ENCODE peak calls at places on chromosomes 13 and 19, in nine cellular contexts. I, T, S, H, V, X, M, G and A are unnamed samples.

GRCh38 chr19:17035842-17036424 is 9.3 kb upstream of the CPAMD8 start:
- DNase-seq in I (no peak), T (no peak), S (peak; percentile 73), H (no peak), V (peak; percentile 9), X (peak; percentile 55), M (no peak), G (no peak), A (peak; percentile 12)

GRCh38 chr13:87376081-87376480 is 295.1 kb upstream of the SLITRK5 start:
- DNase-seq in I (no peak), T (no peak), S (no peak), H (no peak), V (no peak), X (peak; percentile 6), M (no peak), G (no peak), A (no peak)

GRCh38 chr13:30617315-30618185 is at the start of gene USPL1:
- DNase-seq in I (peak; percentile 99), T (peak; percentile 100), S (peak; percentile 98), H (peak; percentile 96), V (peak; percentile 99), X (peak; percentile 99), M (peak; percentile 99), G (peak; percentile 100), A (peak; percentile 99)

GRCh38 chr13:21075303-21076264 is 14.2 kb upstream of the LATS2 start:
- DNase-seq in I (peak; percentile 38), T (no peak), S (peak; percentile 74), H (no peak), V (peak; percentile 21), X (no peak), M (no peak), G (peak; percentile 52), A (no peak)

GRCh38 chr19:12891553-12892021 is 627 bp downstream of the GCDH start:
- DNase-seq in I (no peak), T (no peak), S (no peak), H (no peak), V (no peak), X (no peak), M (peak; percentile 55), G (no peak), A (no peak)

GRCh38 chr13:20977394-20977793 is 74.8 kb upstream of the XPO4 start:
- DNase-seq in I (no peak), T (no peak), S (no peak), H (no peak), V (no peak), X (no peak), M (no peak), G (no peak), A (no peak)

GRCh38 chr13:47747901-47748300 is 253.2 kb downstream of the SUCLA2 start:
- DNase-seq in I (no peak), T (no peak), S (no peak), H (no peak), V (no peak), X (no peak), M (no peak), G (no peak), A (no peak)

GRCh38 chr19:30314056-30314804 is 58.0 kb upstream of the ZNF536 start:
- DNase-seq in I (no peak), T (no peak), S (no peak), H (no peak), V (no peak), X (no peak), M (no peak), G (no peak), A (no peak)

GRCh38 chr13:111474136-111475002 is 153.9 kb downstream of the TEX29 start:
- DNase-seq in I (no peak), T (peak; percentile 55), S (no peak), H (peak; percentile 11), V (peak; percentile 48), X (peak; percentile 70), M (no peak), G (peak; percentile 66), A (no peak)

GRCh38 chr13:106917673-106918652 is 350.0 kb upstream of the ARGLU1 start:
- DNase-seq in I (peak; percentile 68), T (peak; percentile 80), S (peak; percentile 88), H (peak; percentile 19), V (peak; percentile 57), X (peak; percentile 73), M (peak; percentile 78), G (peak; percentile 81), A (peak; percentile 16)

GRCh38 chr19:39194832-39195542 is 1.8 kb upstream of the NCCRP1 start:
- DNase-seq in I (peak; percentile 70), T (no peak), S (no peak), H (no peak), V (no peak), X (peak; percentile 54), M (no peak), G (no peak), A (no peak)

GRCh38 chr13:54234607-54235006 is 1206.0 kb downstream of the OLFM4 start:
- DNase-seq in I (no peak), T (no peak), S (no peak), H (no peak), V (no peak), X (no peak), M (no peak), G (no peak), A (no peak)

GRCh38 chr13:98576963-98577822 is at the start of gene STK24:
- DNase-seq in I (peak; percentile 72), T (peak; percentile 78), S (peak; percentile 77), H (no peak), V (peak; percentile 74), X (peak; percentile 57), M (peak; percentile 82), G (peak; percentile 85), A (no peak)

GRCh38 chr13:96819375-96819774 is 174.9 kb downstream of the OXGR1 start:
- DNase-seq in I (no peak), T (no peak), S (no peak), H (no peak), V (peak; percentile 16), X (no peak), M (no peak), G (no peak), A (no peak)

GRCh38 chr13:106695139-106695538 is 127.2 kb upstream of the ARGLU1 start:
- DNase-seq in I (no peak), T (no peak), S (no peak), H (no peak), V (no peak), X (no peak), M (no peak), G (no peak), A (no peak)

GRCh38 chr19:7933411-7933810 is 7.5 kb upstream of the CTXN1 start:
- DNase-seq in I (no peak), T (no peak), S (no peak), H (no peak), V (no peak), X (no peak), M (no peak), G (no peak), A (no peak)
- TF ChIP-seq CTCF in I (no peak), T (peak; percentile 21), S (no peak), H (peak; percentile 20), V (peak; percentile 25), X (peak; percentile 47), M (no peak), G (peak; percentile 42), A (no peak)

DNA sequence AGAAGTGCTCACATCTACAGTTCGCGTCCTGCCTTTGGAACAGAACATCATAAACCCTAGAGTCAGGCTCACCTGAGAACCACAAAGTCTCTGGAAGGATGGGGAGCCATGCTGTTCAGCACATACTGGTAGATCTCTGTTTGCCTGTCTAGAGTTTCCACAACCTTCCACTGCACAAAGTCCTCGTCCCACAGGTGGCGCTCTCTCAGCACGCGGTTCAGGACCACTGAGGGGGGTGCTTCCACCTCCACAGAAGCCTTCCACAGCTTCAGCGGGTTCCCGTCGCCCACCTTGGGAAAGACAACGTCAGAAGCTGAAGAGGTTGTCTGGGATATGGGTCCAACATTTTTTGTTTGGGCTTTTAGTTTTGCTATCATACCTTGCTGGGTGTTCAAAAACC is 93.6 kb downstream of the KL start:
- DNase-seq in I (no peak), T (no peak), S (no peak), H (no peak), V (peak; percentile 43), X (peak; percentile 69), M (no peak), G (no peak), A (peak; percentile 62)
- TF ChIP-seq CTCF in I (no peak), T (peak; percentile 28), S (no peak), H (peak; percentile 2), V (peak; percentile 36), X (peak; percentile 76), M (no peak), G (peak; percentile 50), A (peak; percentile 82)

GRCh38 chr13:92074658-92075057 is 676.2 kb downstream of the GPC5 start:
- DNase-seq in I (peak; percentile 16), T (peak; percentile 11), S (no peak), H (peak; percentile 32), V (no peak), X (peak; percentile 48), M (no peak), G (peak; percentile 35), A (no peak)
- TF ChIP-seq CTCF in I (peak; percentile 48), T (peak; percentile 37), S (no peak), H (peak; percentile 84), V (no peak), X (peak; percentile 64), M (no peak), G (peak; percentile 66), A (no peak)

GRCh38 chr13:85265296-85265695 is 533.9 kb downstream of the SLITRK6 start:
- DNase-seq in I (no peak), T (no peak), S (no peak), H (no peak), V (no peak), X (no peak), M (no peak), G (no peak), A (no peak)

GRCh38 chr13:85266771-85267170 is 532.4 kb downstream of the SLITRK6 start:
- DNase-seq in I (no peak), T (no peak), S (no peak), H (no peak), V (no peak), X (no peak), M (no peak), G (peak; percentile 40), A (no peak)

GRCh38 chr13:85260896-85261295 is 538.3 kb downstream of the SLITRK6 start:
- DNase-seq in I (no peak), T (no peak), S (no peak), H (no peak), V (no peak), X (no peak), M (no peak), G (no peak), A (no peak)

GRCh38 chr13:85266331-85266730 is 532.9 kb downstream of the SLITRK6 start:
- DNase-seq in I (no peak), T (no peak), S (no peak), H (no peak), V (no peak), X (no peak), M (no peak), G (peak; percentile 4), A (no peak)

DNA sequence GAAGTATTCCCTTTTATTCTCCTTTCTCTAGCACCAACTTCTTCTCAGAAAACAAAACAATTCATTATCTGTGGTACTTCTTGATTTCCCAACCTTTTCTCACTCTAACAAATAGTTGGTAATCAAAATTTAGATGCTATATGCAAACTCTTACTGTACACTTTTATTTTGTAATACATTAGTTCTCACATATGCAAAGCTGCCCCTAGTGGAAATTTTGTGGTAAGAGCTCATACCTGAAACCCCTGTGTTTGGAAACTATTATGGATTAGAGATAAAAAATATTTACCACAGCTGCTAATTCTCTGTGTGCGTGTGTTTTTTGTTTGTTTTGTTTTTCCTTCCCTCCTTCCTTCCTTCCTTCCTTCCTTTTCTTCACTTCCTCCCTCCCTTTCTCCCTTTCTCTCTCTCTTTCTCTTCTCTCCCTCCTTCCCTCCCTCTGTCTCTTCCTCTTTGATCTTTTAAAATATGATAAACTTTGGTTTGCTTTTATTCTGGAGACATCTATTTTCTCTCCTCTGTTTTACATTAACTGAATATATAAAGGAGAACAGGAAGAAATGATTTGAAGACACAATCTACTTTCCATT is 537.4 kb downstream of the SLITRK6 start:
- DNase-seq in I (no peak), T (peak; percentile 38), S (no peak), H (no peak), V (peak; percentile 0), X (peak; percentile 42), M (no peak), G (peak; percentile 57), A (no peak)
- TF ChIP-seq CTCF in I (no peak), T (peak; percentile 72), S (no peak), H (peak; percentile 30), V (peak; percentile 21), X (peak; percentile 64), M (peak; percentile 6), G (peak; percentile 69), A (no peak)